ENCODE peak calls at places on chromosome 21, in four cellular contexts. V is HS-5, R is activated T-cell treated with anti-CD3 and anti-CD28 coated beads for 1 hour, N is HuH-7.5. S is an unnamed sample.

GRCh38 chr21:35294231-35294898 is 245.3 kb upstream of the RUNX1 start:
- DNase-seq in N (no peak), R (no peak), V (no peak), S (no peak)

GRCh38 chr21:17911628-17912027 is 92.5 kb upstream of the C21orf91 start:
- DNase-seq in N (no peak), V (peak; percentile 92), R (no peak), S (no peak)

GRCh38 chr21:14678987-14679574 is 133.0 kb upstream of the SAMSN1 start:
- DNase-seq in R (no peak), N (no peak), V (no peak), S (no peak)

GRCh38 chr21:38196033-38196432 is 60.8 kb upstream of the KCNJ15 start:
- DNase-seq in N (no peak), V (no peak), R (no peak), S (no peak)

GRCh38 chr21:39730418-39731107 is 14.4 kb upstream of the IGSF5 start:
- DNase-seq in V (no peak), N (no peak), R (no peak), S (no peak)

GRCh38 chr21:33205476-33205875 is 24.3 kb upstream of the IFNAR2 start:
- DNase-seq in R (no peak), N (no peak), V (no peak), S (no peak)

GRCh38 chr21:21415741-21416140 is 417.5 kb downstream of the NCAM2 start:
- DNase-seq in R (no peak), V (no peak), N (no peak), S (no peak)

GRCh38 chr21:41426656-41427311 is 745 bp downstream of the MX1 start:
- DNase-seq in V (no peak), N (no peak), R (no peak), S (no peak)

GRCh38 chr21:36980280-36981048 is 14.0 kb upstream of the HLCS start:
- DNase-seq in R (no peak), V (no peak), N (no peak), S (no peak)

GRCh38 chr21:43196789-43197188 is 28.0 kb downstream of the CRYAA start:
- DNase-seq in V (no peak), R (no peak), N (no peak), S (no peak)

GRCh38 chr21:17925900-17926299 is 106.7 kb upstream of the C21orf91 start:
- DNase-seq in N (no peak), V (no peak), R (no peak), S (no peak)

GRCh38 chr21:46455575-46456385 is 2.9 kb upstream of the DIP2A start:
- DNase-seq in N (no peak), V (peak; percentile 36), R (no peak), S (no peak)

GRCh38 chr21:14762734-14763694 is 216.9 kb upstream of the SAMSN1 start:
- DNase-seq in R (no peak), N (no peak), V (no peak), S (no peak)

GRCh38 chr21:46161180-46161799 is 5.9 kb upstream of the FTCD start:
- DNase-seq in N (no peak), V (no peak), R (no peak), S (no peak)